ENCODE peak calls at places on chromosome 9, in six cellular contexts. G is NB4, C is H9, Y is AG10803, N is progenitor cell of endocrine pancreas, X is AG09319. S is an unnamed sample.

GRCh38 chr9:96136992-96137665 is 164.8 kb downstream of the HSD17B3 start:
- DNase-seq in G (no peak), C (no peak), Y (peak), N (no peak), X (peak), S (peak)

GRCh38 chr9:128412120-128412790 is 8.4 kb upstream of the CERCAM start:
- DNase-seq in G (peak), C (peak), Y (no peak), N (peak), X (no peak), S (peak)

GRCh38 chr9:79976501-79977444 is 405.0 kb downstream of the TLE4 start:
- DNase-seq in G (no peak), C (no peak), Y (no peak), N (no peak), X (no peak), S (no peak)

GRCh38 chr9:105296889-105297288 is 52.4 kb downstream of the SLC44A1 start:
- DNase-seq in G (peak), C (no peak), Y (peak), N (no peak), X (peak), S (no peak)

GRCh38 chr9:126927419-126927818 is 12.8 kb downstream of the RALGPS1 start:
- DNase-seq in G (no peak), C (no peak), Y (no peak), N (no peak), X (no peak), S (no peak)

GRCh38 chr9:130556396-130557076 is 22.8 kb upstream of the FUBP3 start:
- DNase-seq in G (no peak), C (no peak), Y (no peak), N (no peak), X (no peak), S (no peak)

GRCh38 chr9:88749420-88749819 is 214.4 kb downstream of the NXNL2 start:
- DNase-seq in G (no peak), C (no peak), Y (peak), N (no peak), X (no peak), S (no peak)

GRCh38 chr9:5832093-5832542 is 799 bp downstream of the ERMP1 start:
- DNase-seq in G (peak), C (no peak), Y (no peak), N (no peak), X (no peak), S (no peak)

GRCh38 chr9:89555426-89556375 is 49.1 kb upstream of the GADD45G start:
- DNase-seq in G (peak), C (no peak), Y (no peak), N (no peak), X (no peak), S (peak)

GRCh38 chr9:121976751-121977150 is 116.4 kb downstream of the TTLL11 start:
- DNase-seq in G (no peak), C (no peak), Y (peak), N (no peak), X (no peak), S (no peak)

DNA sequence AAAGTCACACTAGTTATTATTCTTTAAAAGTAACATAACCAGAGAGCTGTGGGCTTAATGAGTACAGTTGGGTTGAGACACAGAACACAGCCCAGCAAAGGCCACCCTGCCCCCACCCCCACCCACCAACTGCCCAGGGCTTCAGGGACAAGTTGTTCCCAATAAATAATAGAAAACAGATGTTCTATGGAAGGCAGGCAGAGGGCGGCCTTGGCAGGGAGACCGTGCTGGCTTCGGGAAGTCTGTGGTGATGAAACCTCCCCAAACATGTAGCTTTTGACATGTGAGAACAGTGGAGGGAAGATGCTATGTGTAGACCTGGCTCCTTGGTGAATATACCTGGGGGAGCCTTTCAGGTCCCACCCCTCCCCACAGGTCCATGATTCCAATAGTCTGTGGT is 10.0 kb downstream of the TRAF1 start:
- DNase-seq in G (no peak), C (no peak), Y (peak), N (no peak), X (peak), S (no peak)
- TF ChIP-seq CTCF in G (no peak), C (peak), Y (no peak), N (no peak), X (peak), S (no peak)

GRCh38 chr9:73565833-73566465 is 414.3 kb downstream of the ANXA1 start:
- DNase-seq in G (peak), C (peak), Y (peak), N (no peak), X (no peak), S (peak)
- TF ChIP-seq CTCF in G (no peak), C (peak), Y (peak), N (peak), X (peak), S (peak)

DNA sequence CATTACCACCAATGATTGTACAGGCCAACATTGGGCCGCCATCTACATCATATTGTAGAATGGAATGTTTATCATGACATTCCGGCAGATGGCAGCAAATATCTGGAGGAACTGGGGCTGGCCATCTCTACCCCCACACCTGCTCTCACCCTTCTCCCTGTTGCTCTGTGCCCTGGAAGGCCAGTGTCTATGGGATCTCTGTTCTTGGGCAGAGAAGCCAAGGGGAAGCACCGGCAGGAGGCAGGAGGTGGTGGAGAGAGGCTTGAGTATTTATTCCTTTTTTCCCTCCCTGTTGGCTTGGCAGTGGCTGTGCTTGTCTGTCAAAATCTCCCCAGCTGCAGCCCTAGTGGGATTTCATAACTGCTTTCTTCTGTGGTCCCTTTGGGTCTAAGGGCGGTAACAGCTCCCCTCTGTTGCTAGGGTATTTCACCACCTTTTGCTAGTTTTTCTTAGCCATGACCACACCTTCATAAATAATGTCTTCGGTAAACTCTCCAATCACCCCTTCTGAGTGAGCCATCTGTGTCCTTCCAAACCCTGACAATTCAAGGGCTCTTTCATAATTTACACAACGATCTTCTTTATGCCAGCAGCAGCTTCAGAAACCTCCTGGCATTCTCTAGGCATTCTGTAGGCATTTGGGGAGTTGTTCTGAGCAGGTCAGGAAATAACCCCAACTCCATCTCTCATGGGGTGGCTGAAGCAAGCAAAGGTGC is 225.8 kb downstream of the MELK start:
- DNase-seq in G (peak), C (no peak), Y (no peak), N (no peak), X (no peak), S (peak)
- TF ChIP-seq CTCF in G (no peak), C (peak), Y (no peak), N (no peak), X (no peak), S (peak)

GRCh38 chr9:24698864-24699518 is 153.3 kb upstream of the IZUMO3 start:
- DNase-seq in G (no peak), C (no peak), Y (no peak), N (no peak), X (no peak), S (no peak)
- TF ChIP-seq CTCF in G (no peak), C (no peak), Y (no peak), N (no peak), X (no peak), S (no peak)

S was measured in GM12865.